ENCODE peak calls at places on chromosomes 6 and 20, in seven cellular contexts. V is SK-N-SH, T is HCT116, U is H1, L is GM12878, I is K562, Q is HepG2. H is an unnamed sample.

GRCh38 chr6:113672691-113673149 is 184.4 kb upstream of the MARCKS start:
- DNase-seq in I (no peak), V (peak; percentile 69), Q (peak; percentile 23), L (no peak), U (no peak), T (no peak), H (peak; percentile 16)

GRCh38 chr20:50876063-50876685 is 55.1 kb downstream of the ADNP start:
- DNase-seq in I (no peak), T (no peak), U (no peak), V (no peak), L (no peak), Q (no peak), H (no peak)

GRCh38 chr6:43481075-43481474 is 3.7 kb downstream of the TJAP1 start:
- DNase-seq in Q (no peak), L (no peak), I (no peak), V (no peak), U (no peak), T (no peak), H (no peak)

GRCh38 chr6:90940812-90941481 is 354.1 kb upstream of the MAP3K7 start:
- DNase-seq in T (peak; percentile 43), V (peak; percentile 45), U (no peak), L (peak; percentile 80), Q (peak; percentile 44), I (peak; percentile 59), H (peak; percentile 74)

GRCh38 chr6:105628156-105628860 is 225.4 kb upstream of the PREP start:
- DNase-seq in L (no peak), T (no peak), I (no peak), Q (no peak), U (no peak), V (no peak), H (no peak)

GRCh38 chr6:33375143-33375649 is 16.4 kb upstream of the KIFC1 start:
- DNase-seq in U (no peak), I (no peak), T (no peak), V (peak; percentile 63), Q (no peak), L (no peak), H (peak; percentile 77)

GRCh38 chr20:5658897-5659296 is 91.3 kb upstream of the SHLD1 start:
- DNase-seq in U (no peak), T (no peak), L (no peak), Q (peak; percentile 71), V (no peak), I (peak; percentile 52), H (no peak)

GRCh38 chr6:34391711-34392496 is 565 bp downstream of the NUDT3 start:
- DNase-seq in Q (peak; percentile 54), I (peak; percentile 85), T (no peak), L (no peak), U (no peak), V (no peak), H (peak; percentile 58)

GRCh38 chr20:20571068-20571780 is 141.2 kb downstream of the RALGAPA2 start:
- DNase-seq in I (no peak), L (no peak), T (no peak), V (no peak), Q (no peak), U (no peak), H (no peak)

GRCh38 chr20:1108437-1108920 is 9.9 kb upstream of the PSMF1 start:
- DNase-seq in T (peak; percentile 26), L (no peak), Q (peak; percentile 60), I (peak; percentile 66), V (peak; percentile 73), U (no peak), H (peak; percentile 71)
- TF ChIP-seq JUND in T (no peak), L (no peak), Q (no peak), I (no peak), V (no peak), U (no peak), H (no peak)

DNA sequence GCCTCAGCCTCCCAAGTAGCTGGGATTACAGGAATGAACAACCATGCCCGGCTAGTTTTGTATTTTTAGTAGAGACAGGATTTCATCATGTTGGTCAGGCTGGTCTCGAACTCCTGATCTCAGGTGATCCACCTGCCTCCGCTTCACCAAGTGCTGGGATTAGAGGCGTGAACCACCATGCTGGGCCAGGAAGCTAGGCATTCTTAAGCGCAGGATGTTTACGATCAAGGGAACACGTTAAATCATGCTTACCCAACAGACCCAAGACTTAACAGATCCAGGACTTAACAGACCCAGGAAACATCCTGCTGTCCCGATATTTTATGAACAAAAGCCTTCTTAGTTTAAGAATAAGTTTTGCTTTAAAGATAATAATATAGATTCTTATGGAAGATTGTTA is 9.1 kb downstream of the PTGIS start:
- DNase-seq in T (no peak), V (no peak), I (no peak), Q (no peak), U (no peak), L (no peak), H (no peak)
- TF ChIP-seq JUND in T (no peak), V (no peak), I (no peak), Q (no peak), U (no peak), L (no peak), H (no peak)

GRCh38 chr6:148272084-148272483 is 70.6 kb upstream of the SASH1 start:
- DNase-seq in Q (no peak), V (no peak), U (no peak), L (no peak), I (no peak), T (no peak), H (no peak)
- TF ChIP-seq JUND in Q (no peak), V (peak; percentile 74), U (no peak), L (no peak), I (no peak), T (no peak), H (no peak)

GRCh38 chr6:10429638-10430427 is 15.0 kb upstream of the TFAP2A start:
- DNase-seq in L (peak; percentile 53), U (no peak), I (peak; percentile 77), T (no peak), V (peak; percentile 31), Q (peak; percentile 50), H (no peak)
- TF ChIP-seq JUND in L (no peak), U (no peak), I (peak; percentile 14), T (no peak), V (no peak), Q (no peak), H (no peak)

GRCh38 chr6:3210024-3210610 is 17.3 kb downstream of the TUBB2B start:
- DNase-seq in Q (no peak), L (no peak), V (no peak), U (no peak), I (no peak), T (no peak), H (no peak)

GRCh38 chr6:3208775-3209113 is 18.7 kb downstream of the TUBB2B start:
- DNase-seq in T (no peak), I (no peak), Q (no peak), L (no peak), V (no peak), U (no peak), H (no peak)

GRCh38 chr6:3206339-3207015 is 21.0 kb downstream of the TUBB2B start:
- DNase-seq in I (no peak), L (no peak), V (no peak), T (no peak), Q (no peak), U (no peak), H (no peak)

GRCh38 chr6:3209114-3210023 is 18.1 kb downstream of the TUBB2B start:
- DNase-seq in T (peak; percentile 96), I (peak; percentile 97), U (peak; percentile 87), V (peak; percentile 76), L (peak; percentile 60), Q (peak; percentile 88), H (no peak)

GRCh38 chr6:3208096-3208774 is 19.2 kb downstream of the TUBB2B start:
- DNase-seq in T (no peak), V (peak; percentile 42), U (no peak), I (peak; percentile 49), Q (no peak), L (no peak), H (no peak)
- TF ChIP-seq JUND in T (no peak), V (no peak), U (peak; percentile 13), I (no peak), Q (no peak), L (no peak), H (no peak)

DNA sequence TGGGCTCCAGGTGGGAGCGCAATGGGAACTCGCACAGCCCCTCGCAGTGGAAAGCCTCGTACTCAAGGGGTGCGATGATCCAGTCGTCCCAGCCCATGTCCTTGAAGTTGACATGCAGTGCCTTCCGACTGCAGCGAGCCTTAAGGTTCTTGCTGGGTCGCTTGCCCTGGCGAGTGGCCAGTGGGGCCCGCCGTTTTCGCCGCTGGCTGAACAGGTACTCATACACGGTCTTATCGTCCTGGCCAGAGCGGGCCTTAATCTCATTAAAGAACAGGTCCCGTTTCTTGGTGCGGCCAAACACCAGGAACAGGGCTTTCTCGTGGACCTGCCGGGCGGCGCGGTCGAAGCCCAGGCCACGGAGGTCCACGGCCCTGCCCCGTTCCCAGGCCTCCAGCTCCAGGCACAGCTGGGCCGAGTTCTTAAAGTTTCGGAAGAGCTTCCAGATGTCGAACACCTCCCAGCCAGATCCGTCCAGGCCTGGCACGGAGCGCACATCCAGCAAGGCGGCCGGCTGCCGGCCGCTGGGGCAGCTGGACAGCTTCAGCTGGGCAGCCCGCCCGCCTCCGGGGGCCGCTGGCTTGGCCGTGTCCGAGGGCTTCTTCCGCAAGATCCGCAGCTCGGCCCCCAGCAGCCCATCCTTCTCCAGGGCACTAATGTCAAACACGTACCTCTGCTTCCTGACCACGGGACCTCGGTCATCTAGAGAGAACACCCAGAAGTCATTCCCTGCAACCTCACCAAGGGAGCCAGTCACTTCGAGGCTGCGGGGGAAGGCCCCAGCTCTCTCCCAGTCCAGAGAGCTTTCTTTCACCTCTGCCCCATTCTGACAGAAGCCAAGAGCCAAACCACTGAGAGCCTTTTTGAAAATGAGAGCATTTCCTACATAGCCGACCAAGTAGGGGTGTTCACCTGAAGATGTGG is 3.7 kb downstream of the GDF5 start:
- DNase-seq in I (no peak), U (no peak), V (no peak), Q (no peak), L (no peak), T (no peak), H (no peak)
- TF ChIP-seq JUND in I (no peak), U (no peak), V (no peak), Q (no peak), L (no peak), T (no peak), H (no peak)